ENCODE peak calls at places on chromosomes 2 and 18, in seven cellular contexts. T, Y, W, A, O, Z and I are unnamed samples.
A peak's percentile ranks its signal among the peaks of the same experiment; 100 is the strongest.

GRCh38 chr18:13159579-13159978 is 59.0 kb upstream of the LDLRAD4 start:
- DNase-seq in T (no peak), Y (no peak), W (peak; percentile 91), A (no peak), O (no peak), Z (peak; percentile 73), I (peak; percentile 63)

GRCh38 chr2:79320871-79321270 is 161.3 kb upstream of the REG3A start:
- DNase-seq in T (no peak), Y (no peak), W (no peak), A (no peak), O (no peak), Z (no peak), I (no peak)

GRCh38 chr2:3320910-3321605 is 56.6 kb downstream of the EIPR1 start:
- DNase-seq in T (no peak), Y (peak; percentile 31), W (peak; percentile 42), A (no peak), O (no peak), Z (no peak), I (no peak)

GRCh38 chr2:103669579-103669978 is 907.7 kb downstream of the TMEM182 start:
- DNase-seq in T (no peak), Y (no peak), W (no peak), A (no peak), O (no peak), Z (no peak), I (no peak)

GRCh38 chr18:30163573-30163972 is 879.0 kb downstream of the DSC3 start:
- DNase-seq in T (no peak), Y (no peak), W (no peak), A (no peak), O (no peak), Z (no peak), I (no peak)

GRCh38 chr18:23036611-23037259 is 98.5 kb upstream of the CABLES1 start:
- DNase-seq in T (no peak), Y (no peak), W (no peak), A (no peak), O (no peak), Z (no peak), I (no peak)

GRCh38 chr2:235827585-235827992 is 333.7 kb downstream of the AGAP1 start:
- DNase-seq in T (no peak), Y (peak; percentile 63), W (no peak), A (no peak), O (no peak), Z (no peak), I (no peak)

GRCh38 chr2:174985624-174986023 is 19.6 kb downstream of the CHN1 start:
- DNase-seq in T (no peak), Y (no peak), W (no peak), A (no peak), O (no peak), Z (no peak), I (no peak)

GRCh38 chr2:175293776-175294175 is 112.3 kb upstream of the ATP5MC3 start:
- DNase-seq in T (no peak), Y (no peak), W (no peak), A (no peak), O (no peak), Z (no peak), I (no peak)

GRCh38 chr2:53559302-53559967 is 208.2 kb upstream of the CHAC2 start:
- DNase-seq in T (no peak), Y (no peak), W (no peak), A (no peak), O (no peak), Z (no peak), I (no peak)

GRCh38 chr2:159130302-159130701 is 156.2 kb downstream of the WDSUB1 start:
- DNase-seq in T (no peak), Y (no peak), W (no peak), A (no peak), O (no peak), Z (no peak), I (no peak)

GRCh38 chr2:74653589-74653984 is 460 bp upstream of the SEMA4F start:
- DNase-seq in T (no peak), Y (no peak), W (no peak), A (no peak), O (no peak), Z (no peak), I (no peak)

GRCh38 chr2:11097038-11097720 is 58.1 kb upstream of the SLC66A3 start:
- DNase-seq in T (no peak), Y (no peak), W (no peak), A (no peak), O (peak; percentile 31), Z (no peak), I (no peak)

GRCh38 chr2:194819367-194819766 is 837.7 kb upstream of the SLC39A10 start:
- DNase-seq in T (no peak), Y (no peak), W (peak; percentile 23), A (no peak), O (no peak), Z (no peak), I (no peak)

GRCh38 chr2:49687873-49688272 is 533.6 kb upstream of the FSHR start:
- DNase-seq in T (no peak), Y (no peak), W (peak; percentile 15), A (no peak), O (no peak), Z (no peak), I (no peak)

GRCh38 chr2:70258532-70258875 is 567 bp downstream of the PCYOX1 start:
- DNase-seq in T (no peak), Y (peak; percentile 84), W (peak; percentile 35), A (peak; percentile 88), O (peak; percentile 85), Z (peak; percentile 61), I (no peak)

GRCh38 chr18:58097127-58097906 is 53.3 kb downstream of the NEDD4L start:
- DNase-seq in T (no peak), Y (no peak), W (no peak), A (peak; percentile 85), O (no peak), Z (no peak), I (no peak)

GRCh38 chr2:70083344-70084156 is 3.7 kb upstream of the PCBP1 start:
- DNase-seq in T (no peak), Y (no peak), W (no peak), A (peak; percentile 45), O (no peak), Z (no peak), I (no peak)

GRCh38 chr2:142869461-142870106 is 7.9 kb upstream of the KYNU start:
- DNase-seq in T (no peak), Y (no peak), W (no peak), A (no peak), O (no peak), Z (no peak), I (no peak)

GRCh38 chr2:134602666-134603065 is 116.1 kb downstream of the TMEM163 start:
- DNase-seq in T (no peak), Y (no peak), W (no peak), A (no peak), O (no peak), Z (no peak), I (no peak)

GRCh38 chr18:67035026-67035425 is 431.1 kb upstream of the CDH19 start:
- DNase-seq in T (no peak), Y (no peak), W (peak; percentile 50), A (no peak), O (no peak), Z (no peak), I (peak; percentile 7)

GRCh38 chr2:168039885-168040284 is 207.5 kb downstream of the STK39 start:
- DNase-seq in T (no peak), Y (no peak), W (no peak), A (no peak), O (no peak), Z (no peak), I (no peak)

GRCh38 chr2:41719756-41720155 is 328.1 kb upstream of the PKDCC start:
- DNase-seq in T (no peak), Y (no peak), W (no peak), A (no peak), O (no peak), Z (no peak), I (no peak)

DNA sequence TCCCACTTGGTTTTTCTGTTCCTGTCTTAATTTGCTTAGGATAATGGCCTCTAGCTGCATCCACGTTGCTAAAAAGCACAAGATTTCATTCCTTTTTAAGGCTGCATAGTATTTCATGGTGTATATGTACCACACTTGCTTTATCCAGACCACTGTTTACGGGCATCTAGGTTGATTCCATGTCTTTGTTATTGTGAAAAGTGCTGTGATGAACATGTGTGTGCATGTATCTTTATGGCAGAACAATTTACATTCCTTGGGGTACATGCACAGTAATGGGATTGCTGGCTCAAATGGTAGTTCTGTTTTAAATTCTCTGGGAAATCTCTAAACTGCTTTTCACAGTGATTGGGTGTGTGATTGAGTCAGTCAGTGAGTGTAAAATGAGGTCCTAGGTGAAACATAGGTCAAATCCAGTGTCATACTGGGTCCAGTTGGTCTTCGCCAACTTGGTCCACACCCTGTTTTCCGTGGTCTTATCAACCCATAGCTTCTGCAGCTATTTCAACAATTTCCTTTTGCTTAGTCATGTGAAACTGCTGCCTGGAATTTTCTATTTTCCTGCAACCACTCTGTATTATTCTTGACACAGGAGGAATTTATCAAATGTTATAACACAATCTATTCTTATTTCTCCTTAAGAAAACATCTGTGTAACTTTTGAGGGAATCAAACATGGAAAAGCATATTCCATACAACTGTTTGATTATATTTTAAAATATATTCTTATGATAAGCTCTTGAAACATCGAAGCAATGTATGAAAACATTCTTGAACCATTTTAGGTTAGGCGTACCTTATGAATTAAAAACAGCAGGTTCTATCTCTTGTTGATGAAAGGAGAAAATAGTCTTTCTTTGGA is 82.9 kb downstream of the ADCYAP1 start:
- DNase-seq in T (no peak), Y (no peak), W (no peak), A (no peak), O (no peak), Z (no peak), I (no peak)
- H3K4me3 ChIP-seq in T (no peak overlapping the region), Y (no peak overlapping the region), W (no peak overlapping the region), A (no peak overlapping the region), O (no peak overlapping the region), Z (no peak overlapping the region), I (no peak overlapping the region)

GRCh38 chr2:60096556-60096955 is 456.9 kb downstream of the BCL11A start:
- DNase-seq in T (no peak), Y (no peak), W (no peak), A (no peak), O (no peak), Z (no peak), I (no peak)
- H3K4me1 ChIP-seq in T (no peaks in the 10 kb centered on the region), Y (no peaks in the 10 kb centered on the region), W (peaks cover 12% of the 10 kb centered on the region), A (peaks cover 3% of the 10 kb centered on the region), O (peaks cover 14% of the 10 kb centered on the region), Z (no peaks in the 10 kb centered on the region), I (peaks cover 4% of the 10 kb centered on the region)

GRCh38 chr2:166090346-166090745 is 37.5 kb downstream of the SCN1A start:
- DNase-seq in T (no peak), Y (no peak), W (no peak), A (no peak), O (no peak), Z (no peak), I (no peak)
- H3K27ac ChIP-seq in T (no peak overlapping the region), Y (no peak overlapping the region), W (no peak overlapping the region), A (no peak overlapping the region), O (no peak overlapping the region), Z (no peak overlapping the region), I (no peak overlapping the region)

DNA sequence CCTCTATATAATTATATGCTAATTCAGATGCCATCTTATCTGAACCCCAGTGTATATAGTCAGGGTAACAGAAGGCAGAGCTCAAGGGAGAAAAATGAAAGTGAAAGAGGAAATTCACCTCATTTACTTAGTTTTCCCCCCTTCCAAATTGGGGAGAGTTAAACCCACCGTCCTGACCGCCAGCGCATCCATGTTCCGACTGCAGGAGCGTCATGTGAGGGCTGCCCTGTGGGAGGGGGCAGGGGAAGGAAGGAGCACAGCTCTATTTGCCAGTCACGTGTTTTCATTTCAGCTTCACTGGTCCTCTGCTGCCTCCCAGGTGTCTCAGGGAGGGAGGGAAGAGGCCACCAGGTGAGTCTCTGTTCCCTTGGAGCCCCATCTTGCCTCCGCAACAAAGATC is 13.2 kb downstream of the CNNM4 start:
- DNase-seq in T (no peak), Y (no peak), W (peak; percentile 51), A (no peak), O (no peak), Z (no peak), I (no peak)
- H3K4me3 ChIP-seq in T (peak overlapping the region; percentile 32), Y (no peak overlapping the region), W (no peak overlapping the region), A (peak overlapping the region; percentile 16), O (peak overlapping the region; percentile 25), Z (peak overlapping the region; percentile 30), I (no peak overlapping the region)